ENCODE peak calls at places on chromosome 15, in nine cellular contexts. S is activated gamma-delta T cell treated with anti-CD3 and anti-CD28 coated beads, Interleukin-2, amount 50 U/mL, for 16 hours; M is activated naive CD8-positive, alpha-beta T cell treated with anti-CD3 and anti-CD28 coated beads, Interleukin-2, amount 50 U/mL, for 24 hours; R is brain microvascular endothelial cell; T is central memory CD4-positive, alpha-beta T cell; Q is fibroblast of pulmonary artery; X is D721Med; Z is posterior cingulate gyrus; C is ACHN. P is an unnamed sample.

GRCh38 chr15:31158858-31159569 is 57.5 kb upstream of the TRPM1 start:
- DNase-seq in S (no peak), M (no peak), R (no peak), T (no peak), Q (no peak), X (no peak), Z (no peak), C (no peak), P (peak; percentile 66)

GRCh38 chr15:50166216-50166615 is 15.8 kb upstream of the SLC27A2 start:
- DNase-seq in S (no peak), M (no peak), R (peak; percentile 27), T (no peak), Q (peak; percentile 80), X (no peak), Z (no peak), C (no peak), P (no peak)

GRCh38 chr15:63255485-63255990 is 21.9 kb upstream of the APH1B start:
- DNase-seq in S (no peak), M (no peak), R (no peak), T (no peak), Q (no peak), X (no peak), Z (no peak), C (no peak), P (no peak)

GRCh38 chr15:27412413-27412812 is 441.4 kb downstream of the GABRG3 start:
- DNase-seq in S (no peak), M (no peak), R (no peak), T (no peak), Q (no peak), X (no peak), Z (no peak), C (no peak), P (no peak)

GRCh38 chr15:92332125-92332899 is 61.4 kb upstream of the ST8SIA2 start:
- DNase-seq in S (no peak), M (no peak), R (no peak), T (no peak), Q (no peak), X (no peak), Z (no peak), C (no peak), P (no peak)

GRCh38 chr15:96735621-96736020 is 405.1 kb downstream of the NR2F2 start:
- DNase-seq in S (no peak), M (no peak), R (no peak), T (no peak), Q (no peak), X (no peak), Z (no peak), C (no peak), P (no peak)

GRCh38 chr15:82810863-82811421 is 1.5 kb downstream of the WHAMM start:
- DNase-seq in S (peak; percentile 19), M (peak; percentile 24), R (no peak), T (peak; percentile 86), Q (peak; percentile 10), X (no peak), Z (no peak), C (peak; percentile 35), P (no peak)

GRCh38 chr15:37824717-37825382 is 109.6 kb upstream of the TMCO5A start:
- DNase-seq in S (no peak), M (no peak), R (peak; percentile 97), T (no peak), Q (peak; percentile 91), X (no peak), Z (no peak), C (peak; percentile 67), P (no peak)

GRCh38 chr15:33068531-33068990 is 126.0 kb downstream of the FMN1 start:
- DNase-seq in S (no peak), M (no peak), R (no peak), T (no peak), Q (no peak), X (no peak), Z (no peak), C (no peak), P (no peak)

GRCh38 chr15:89794627-89795241 is 18.6 kb downstream of the MESP2 start:
- DNase-seq in S (no peak), M (no peak), R (peak; percentile 48), T (no peak), Q (peak; percentile 87), X (no peak), Z (no peak), C (no peak), P (no peak)

GRCh38 chr15:67021455-67021854 is 43.9 kb upstream of the SMAD3 start:
- DNase-seq in S (no peak), M (no peak), R (no peak), T (no peak), Q (no peak), X (no peak), Z (no peak), C (no peak), P (no peak)

GRCh38 chr15:80890341-80890972 is 99.2 kb downstream of the MESD start:
- DNase-seq in S (no peak), M (no peak), R (peak; percentile 61), T (no peak), Q (no peak), X (no peak), Z (no peak), C (no peak), P (no peak)

GRCh38 chr15:66803182-66803729 is 101.2 kb downstream of the SMAD6 start:
- DNase-seq in S (no peak), M (no peak), R (peak; percentile 95), T (no peak), Q (peak; percentile 98), X (no peak), Z (no peak), C (peak; percentile 97), P (peak; percentile 94)

GRCh38 chr15:99745687-99746086 is 12.4 kb upstream of the LYSMD4 start:
- DNase-seq in S (no peak), M (no peak), R (no peak), T (no peak), Q (no peak), X (no peak), Z (no peak), C (no peak), P (no peak)

GRCh38 chr15:65512807-65513416 is 4.6 kb downstream of the DPP8 start:
- DNase-seq in S (no peak), M (no peak), R (no peak), T (no peak), Q (peak; percentile 92), X (no peak), Z (no peak), C (peak; percentile 41), P (no peak)

GRCh38 chr15:89165677-89166076 is 55.7 kb downstream of the RLBP1 start:
- DNase-seq in S (no peak), M (no peak), R (no peak), T (no peak), Q (peak; percentile 20), X (no peak), Z (no peak), C (no peak), P (no peak)

GRCh38 chr15:39511000-39511914 is 69.6 kb upstream of the THBS1 start:
- DNase-seq in S (no peak), M (no peak), R (peak; percentile 85), T (no peak), Q (peak; percentile 86), X (no peak), Z (no peak), C (peak; percentile 63), P (no peak)

GRCh38 chr15:61724276-61724939 is 335.8 kb downstream of the VPS13C start:
- DNase-seq in S (no peak), M (no peak), R (no peak), T (no peak), Q (no peak), X (no peak), Z (no peak), C (no peak), P (peak; percentile 80)